ENCODE peak calls at places on chromosomes 16 and 17, in seven cellular contexts. R is endothelial cell of umbilical vein, E is HCT116, U is K562, O is HepG2, K is H1, T is GM12878. X is an unnamed sample.

GRCh38 chr17:4201231-4201630 is 58.2 kb downstream of the CYB5D2 start:
- DNase-seq in R (no peak), O (no peak), E (no peak), U (no peak), K (no peak), T (no peak), X (no peak)

GRCh38 chr17:34163681-34164080 is 91.4 kb upstream of the CCL2 start:
- DNase-seq in O (peak), U (peak), T (no peak), E (no peak), R (no peak), K (peak), X (no peak)

GRCh38 chr17:66602659-66603363 is 232.1 kb upstream of the CACNG5 start:
- DNase-seq in R (no peak), U (no peak), T (no peak), E (no peak), O (no peak), K (no peak), X (no peak)

GRCh38 chr16:88988980-88989791 is 12.2 kb upstream of the CBFA2T3 start:
- DNase-seq in O (no peak), R (no peak), T (no peak), K (no peak), E (no peak), U (no peak), X (no peak)

GRCh38 chr17:41421116-41421515 is 3.3 kb downstream of the KRT37 start:
- DNase-seq in R (no peak), O (peak), K (no peak), T (no peak), U (no peak), E (no peak), X (no peak)

GRCh38 chr16:89265647-89266046 is 48.1 kb downstream of the ZNF778 start:
- DNase-seq in O (no peak), R (no peak), K (no peak), E (no peak), T (no peak), U (no peak), X (no peak)

GRCh38 chr16:35255186-35255803 is 1795.9 kb downstream of the TP53TG3F start:
- DNase-seq in K (no peak), O (no peak), T (no peak), E (no peak), R (no peak), U (no peak), X (no peak)

GRCh38 chr17:47698749-47699535 is 5.0 kb downstream of the TBKBP1 start:
- DNase-seq in U (peak), K (peak), O (no peak), R (peak), T (no peak), E (no peak), X (no peak)

GRCh38 chr17:6048486-6048885 is 21.7 kb upstream of the WSCD1 start:
- DNase-seq in O (no peak), T (no peak), K (no peak), R (no peak), U (no peak), E (no peak), X (no peak)

GRCh38 chr16:55411231-55411630 is 67.8 kb upstream of the MMP2 start:
- DNase-seq in U (no peak), R (no peak), T (no peak), O (no peak), E (no peak), K (no peak), X (no peak)

GRCh38 chr17:13793951-13794350 is 192.2 kb upstream of the HS3ST3A1 start:
- DNase-seq in E (no peak), U (no peak), K (no peak), R (no peak), O (no peak), T (no peak), X (no peak)

GRCh38 chr17:81387235-81388060 is 7.8 kb upstream of the BAHCC1 start:
- DNase-seq in K (no peak), R (peak), T (no peak), U (peak), O (no peak), E (no peak), X (no peak)

GRCh38 chr16:71851726-71852125 is 6.0 kb downstream of the ATXN1L start:
- DNase-seq in T (no peak), E (no peak), O (no peak), U (no peak), R (no peak), K (no peak), X (no peak)

DNA sequence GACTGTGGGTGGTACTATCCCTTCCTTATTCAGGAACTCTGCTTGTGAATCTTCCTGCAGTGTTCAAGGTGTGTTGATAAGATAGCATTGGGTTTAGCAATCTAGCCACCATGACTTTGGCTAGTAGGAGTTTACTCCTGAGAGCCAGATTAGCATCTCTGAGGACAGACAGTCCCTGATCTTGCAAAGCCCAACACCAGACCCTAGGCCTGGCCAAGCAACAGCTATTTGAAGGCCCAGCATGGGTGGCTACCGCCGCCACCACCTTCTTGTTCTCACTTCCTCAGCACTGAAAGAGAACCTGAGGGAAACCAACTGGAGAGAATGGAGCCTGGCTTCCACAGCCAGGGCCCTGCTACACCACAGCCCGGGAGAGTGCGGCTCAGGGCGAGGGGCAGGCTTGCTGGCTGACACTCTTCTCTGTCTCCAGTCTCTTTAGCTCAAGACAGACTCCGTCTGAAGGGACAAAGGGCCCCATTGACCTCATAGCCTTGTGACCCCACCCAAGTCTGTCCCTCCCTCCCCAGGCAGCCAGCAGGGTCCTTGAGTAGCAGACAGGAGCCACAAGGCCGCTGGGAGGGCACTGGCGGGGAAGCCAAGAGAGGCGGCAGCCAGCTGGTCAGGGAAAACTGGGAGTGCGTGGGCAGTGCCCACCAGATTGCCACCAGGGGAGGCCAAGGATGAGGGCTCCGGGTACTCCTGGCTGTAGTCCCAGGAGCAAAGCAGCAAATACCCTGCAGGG is 10.9 kb upstream of the ARHGAP23 start:
- DNase-seq in E (no peak), R (no peak), O (no peak), K (no peak), U (peak), T (no peak), X (no peak)
- H3K9ac ChIP-seq in E (no peak), R (no peak), O (no peak), K (no peak), U (no peak), T (no peak), X (no peak)

GRCh38 chr16:4927661-4928060 is 9.3 kb downstream of the PPL start:
- DNase-seq in K (no peak), U (no peak), O (no peak), R (no peak), E (no peak), T (no peak), X (no peak)

GRCh38 chr16:4926928-4927327 is 10.0 kb downstream of the PPL start:
- DNase-seq in R (no peak), O (no peak), U (no peak), E (no peak), K (no peak), T (no peak), X (no peak)

GRCh38 chr16:4925791-4926190 is 11.2 kb downstream of the PPL start:
- DNase-seq in O (no peak), R (no peak), U (no peak), T (no peak), E (no peak), K (no peak), X (no peak)

GRCh38 chr16:4931381-4931780 is 5.6 kb downstream of the PPL start:
- DNase-seq in E (no peak), T (no peak), R (no peak), U (no peak), K (no peak), O (no peak), X (no peak)

DNA sequence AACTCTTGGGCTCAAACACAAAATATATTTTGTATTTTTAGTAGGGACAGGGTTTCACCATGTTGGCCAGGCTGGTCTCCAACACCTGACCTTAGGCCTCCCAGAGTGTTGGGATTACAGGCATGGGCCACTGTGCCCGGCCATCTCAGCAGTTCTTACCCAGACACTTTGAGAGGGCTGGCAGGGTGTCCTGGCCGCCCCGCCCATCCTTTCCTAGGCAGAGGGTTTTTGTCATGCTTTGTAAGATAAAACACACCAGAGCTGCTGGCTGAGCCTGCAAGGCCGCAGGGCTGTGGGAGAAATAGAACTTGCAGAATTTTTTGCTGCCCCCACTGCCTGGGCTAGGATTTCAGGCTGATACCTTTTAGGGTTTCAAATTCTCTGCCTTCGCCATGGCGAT is 8.7 kb downstream of the PPL start:
- DNase-seq in U (no peak), R (no peak), K (no peak), T (no peak), O (no peak), E (no peak), X (no peak)
- TF ChIP-seq POLR2AphosphoS5 in U (no peak), R (no peak), K (no peak), T (no peak), O (no peak), E (no peak), X (no peak)

DNA sequence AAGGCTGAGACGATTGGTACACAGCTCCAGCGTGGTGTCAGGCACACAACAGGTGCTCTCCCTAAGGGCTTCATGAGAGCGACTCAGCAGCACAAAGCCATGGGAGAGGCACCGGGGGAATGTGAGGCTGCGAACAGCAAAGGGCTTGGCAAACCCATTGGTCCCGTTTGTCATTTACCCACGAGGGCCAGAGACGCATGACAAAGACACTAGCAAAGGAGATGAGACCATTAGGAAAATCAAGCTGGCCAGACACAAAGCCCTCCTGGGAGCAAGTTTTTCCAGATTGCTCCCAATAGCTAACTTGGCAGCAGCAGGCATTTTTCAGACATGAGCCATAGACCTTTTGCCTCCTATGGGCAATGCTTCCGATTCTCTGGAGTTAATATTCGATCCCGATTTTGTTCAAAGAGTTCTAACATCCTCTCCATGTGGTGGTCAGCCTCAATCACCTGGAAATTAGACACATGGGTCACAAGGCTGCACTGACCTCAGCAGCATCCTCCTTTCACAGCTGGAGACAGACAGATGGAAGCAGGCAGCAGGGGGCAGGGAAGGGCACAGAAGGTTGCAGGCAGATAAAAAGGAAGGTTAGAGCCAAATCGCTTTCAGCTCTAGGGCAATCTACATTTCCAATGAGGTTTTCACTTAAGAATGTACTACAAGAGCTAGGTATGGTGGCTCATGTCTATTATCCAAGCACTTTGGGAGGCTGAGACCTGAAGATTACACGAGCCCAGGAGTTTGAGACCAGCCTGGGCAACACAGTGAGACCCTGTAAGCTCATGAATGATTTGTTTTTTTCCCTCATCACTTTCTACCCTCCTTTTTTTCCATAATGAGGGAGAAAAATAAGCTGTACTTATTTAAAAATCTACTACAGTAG is 38.1 kb downstream of the TK2 start:
- DNase-seq in R (peak), O (no peak), U (peak), E (peak), K (peak), T (no peak), X (no peak)
- TF ChIP-seq EZH2 in R (no peak), O (no peak), U (no peak), E (no peak), K (no peak), T (no peak), X (no peak)

GRCh38 chr17:39792523-39793221 is 54.9 kb downstream of the GRB7 start:
- DNase-seq in E (no peak), O (no peak), T (no peak), U (no peak), R (no peak), K (no peak), X (no peak)
- H3K9ac ChIP-seq in E (no peak), O (no peak), T (no peak), U (no peak), R (no peak), K (no peak), X (no peak)

DNA sequence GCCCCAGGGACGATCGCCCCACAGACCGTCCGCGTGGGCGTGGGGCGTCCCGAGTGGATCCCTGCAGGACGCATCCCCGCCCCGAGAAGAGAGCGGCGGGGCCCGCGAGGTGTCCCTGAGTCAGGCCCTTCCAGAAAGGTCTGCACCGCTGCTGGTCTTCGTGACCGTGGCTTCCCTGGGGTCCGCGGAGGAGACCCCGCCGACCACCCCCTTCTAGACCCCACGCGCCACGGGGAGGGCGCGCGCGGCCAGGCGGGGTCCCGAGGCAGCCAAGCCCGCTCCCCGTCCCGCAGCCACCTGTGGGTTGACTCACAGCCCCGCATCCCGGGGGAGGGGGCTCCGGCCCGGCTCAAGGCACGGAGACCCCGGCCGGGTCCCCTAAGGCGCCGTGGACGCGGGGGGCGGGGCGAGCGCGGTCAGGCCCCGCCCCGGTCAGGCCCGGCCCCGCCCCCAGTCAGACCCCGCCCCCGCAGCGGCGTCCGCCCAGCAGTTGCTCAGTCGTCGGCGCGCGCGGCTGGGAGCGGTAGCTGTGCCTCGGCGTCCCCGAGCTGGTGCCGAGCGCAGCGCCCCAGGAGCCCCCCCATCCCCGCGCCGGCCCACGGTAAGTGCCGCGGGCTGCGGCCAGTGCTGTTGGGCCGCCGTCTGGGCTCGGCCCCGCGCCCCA is at the start of gene BAIAP3:
- DNase-seq in U (peak), T (no peak), K (peak), E (no peak), O (no peak), R (no peak), X (no peak)
- TF ChIP-seq POLR2AphosphoS5 in U (peak), T (no peak), K (peak), E (peak), O (no peak), R (no peak), X (no peak)

GRCh38 chr17:74853048-74853397 is 6.7 kb downstream of the GRIN2C start:
- DNase-seq in K (no peak), T (no peak), R (no peak), O (no peak), U (no peak), E (no peak), X (no peak)
- TF ChIP-seq EZH2 in K (no peak), T (no peak), R (peak), O (peak), U (no peak), E (no peak), X (no peak)